ENCODE peak calls at places on chromosomes 16 and 17, in seven cellular contexts. T, Z, Y, A, O, C and P are unnamed samples.

GRCh38 chr17:83180264-83180995 is 101.0 kb downstream of the METRNL start:
- DNase-seq in T (no peak), Z (no peak), Y (no peak), A (no peak), O (no peak), C (no peak), P (peak; percentile 52)

GRCh38 chr17:21085707-21086106 is 41.1 kb upstream of the DHRS7B start:
- DNase-seq in T (no peak), Z (no peak), Y (no peak), A (no peak), O (no peak), C (no peak), P (no peak)

GRCh38 chr17:13596241-13596941 is 5.3 kb downstream of the HS3ST3A1 start:
- DNase-seq in T (no peak), Z (no peak), Y (no peak), A (no peak), O (no peak), C (no peak), P (no peak)

GRCh38 chr17:43330876-43331639 is 67.7 kb upstream of the ARL4D start:
- DNase-seq in T (no peak), Z (no peak), Y (no peak), A (no peak), O (peak; percentile 58), C (no peak), P (no peak)

GRCh38 chr17:57257911-57258885 is 1.9 kb downstream of the MSI2 start:
- DNase-seq in T (no peak), Z (no peak), Y (no peak), A (no peak), O (no peak), C (no peak), P (no peak)

GRCh38 chr17:3536736-3537135 is 20.9 kb downstream of the TRPV3 start:
- DNase-seq in T (no peak), Z (no peak), Y (no peak), A (no peak), O (no peak), C (no peak), P (no peak)

GRCh38 chr16:31243734-31244670 is 15.8 kb upstream of the ITGAM start:
- DNase-seq in T (no peak), Z (no peak), Y (no peak), A (no peak), O (no peak), C (no peak), P (no peak)

GRCh38 chr16:83404261-83404660 is 403.5 kb upstream of the HSBP1 start:
- DNase-seq in T (no peak), Z (no peak), Y (no peak), A (no peak), O (no peak), C (no peak), P (no peak)

GRCh38 chr17:17084941-17085340 is 42.7 kb downstream of the MPRIP start:
- DNase-seq in T (no peak), Z (no peak), Y (no peak), A (no peak), O (no peak), C (no peak), P (no peak)

GRCh38 chr17:43733956-43734355 is 24.6 kb downstream of the SOST start:
- DNase-seq in T (no peak), Z (no peak), Y (no peak), A (no peak), O (no peak), C (no peak), P (no peak)

GRCh38 chr17:16878084-16878483 is 93.8 kb downstream of the TNFRSF13B start:
- DNase-seq in T (peak; percentile 8), Z (no peak), Y (no peak), A (no peak), O (no peak), C (no peak), P (peak; percentile 7)

GRCh38 chr16:3482659-3483241 is 12.5 kb downstream of the C16orf90 start:
- DNase-seq in T (no peak), Z (no peak), Y (no peak), A (no peak), O (no peak), C (no peak), P (no peak)

GRCh38 chr16:84367750-84368320 is 503 bp upstream of the ATP2C2 start:
- DNase-seq in T (peak; percentile 44), Z (no peak), Y (no peak), A (no peak), O (no peak), C (no peak), P (no peak)

GRCh38 chr16:79536958-79537357 is 63.6 kb downstream of the MAF start:
- DNase-seq in T (no peak), Z (no peak), Y (no peak), A (no peak), O (no peak), C (no peak), P (no peak)

GRCh38 chr16:89958068-89958467 is 9.5 kb downstream of the DEF8 start:
- DNase-seq in T (no peak), Z (no peak), Y (no peak), A (peak; percentile 20), O (peak; percentile 66), C (peak; percentile 38), P (no peak)

GRCh38 chr16:12143776-12144175 is 167.2 kb downstream of the SNX29 start:
- DNase-seq in T (no peak), Z (no peak), Y (no peak), A (no peak), O (no peak), C (no peak), P (no peak)

GRCh38 chr17:59190806-59191205 is 19.0 kb upstream of the SMG8 start:
- DNase-seq in T (no peak), Z (no peak), Y (no peak), A (no peak), O (no peak), C (no peak), P (no peak)

GRCh38 chr17:43332211-43332610 is 66.6 kb upstream of the ARL4D start:
- DNase-seq in T (no peak), Z (no peak), Y (no peak), A (no peak), O (no peak), C (no peak), P (no peak)

GRCh38 chr16:7013990-7014389 is 318.7 kb upstream of the RBFOX1 start:
- DNase-seq in T (no peak), Z (no peak), Y (no peak), A (no peak), O (no peak), C (no peak), P (no peak)

GRCh38 chr16:57795431-57795878 is 6.8 kb downstream of the KIFC3 start:
- DNase-seq in T (peak; percentile 73), Z (no peak), Y (no peak), A (peak; percentile 50), O (peak; percentile 89), C (peak; percentile 55), P (no peak)

GRCh38 chr16:1865902-1866690 is 5.9 kb downstream of the MEIOB start:
- DNase-seq in T (no peak), Z (no peak), Y (no peak), A (no peak), O (no peak), C (no peak), P (no peak)

GRCh38 chr16:85069171-85069570 is 41.6 kb downstream of the KIAA0513 start:
- DNase-seq in T (no peak), Z (no peak), Y (no peak), A (no peak), O (no peak), C (no peak), P (no peak)

GRCh38 chr16:57538235-57538711 is 1.9 kb upstream of the CCDC102A start:
- DNase-seq in T (peak; percentile 23), Z (no peak), Y (no peak), A (peak; percentile 1), O (no peak), C (no peak), P (no peak)